ENCODE peak calls at places on chromosomes 13 and 19, in seven cellular contexts. V is IMR-90, A is thyroid gland, P is SK-N-SH, Y is AG04450, Q is prostate gland, X is body of pancreas. W is an unnamed sample.

GRCh38 chr19:1767464-1767933 is 14.2 kb downstream of the ONECUT3 start:
- DNase-seq in X (peak), P (peak), A (peak), Q (no peak), Y (no peak), V (no peak), W (peak)

GRCh38 chr13:106619688-106620555 is 52.0 kb upstream of the ARGLU1 start:
- DNase-seq in Y (peak), P (peak), X (peak), A (peak), Q (no peak), V (peak), W (peak)

GRCh38 chr13:113937073-113937472 is 36.8 kb downstream of the C13orf46 start:
- DNase-seq in Q (no peak), Y (no peak), X (no peak), A (no peak), V (no peak), P (no peak), W (no peak)

GRCh38 chr13:39451301-39451700 is 151.7 kb downstream of the LHFPL6 start:
- DNase-seq in V (peak), P (no peak), Y (no peak), Q (no peak), A (no peak), X (peak), W (no peak)

GRCh38 chr13:75258159-75258782 is 223.7 kb downstream of the TBC1D4 start:
- DNase-seq in A (no peak), Y (no peak), Q (no peak), V (peak), X (no peak), P (peak), W (no peak)

GRCh38 chr13:109919715-109920375 is 133.5 kb upstream of the IRS2 start:
- DNase-seq in Y (no peak), V (peak), A (no peak), X (no peak), Q (no peak), P (no peak), W (no peak)

GRCh38 chr13:43489168-43489730 is 297.5 kb downstream of the ENOX1 start:
- DNase-seq in Y (no peak), Q (no peak), P (no peak), V (no peak), X (no peak), A (no peak), W (no peak)

GRCh38 chr13:71659427-71659826 is 207.6 kb downstream of the DACH1 start:
- DNase-seq in A (no peak), Q (no peak), V (no peak), X (no peak), Y (no peak), P (no peak), W (no peak)

GRCh38 chr13:32035701-32036100 is 4.1 kb downstream of the FRY start:
- DNase-seq in A (no peak), P (no peak), Q (no peak), Y (no peak), X (no peak), V (no peak), W (no peak)

GRCh38 chr19:33473644-33474305 is 47.8 kb downstream of the PEPD start:
- DNase-seq in X (no peak), Q (no peak), Y (no peak), V (peak), P (no peak), A (no peak), W (no peak)

GRCh38 chr19:56170261-56170660 is 5.5 kb upstream of the GALP start:
- DNase-seq in A (peak), Y (no peak), P (no peak), Q (no peak), V (peak), X (peak), W (no peak)

GRCh38 chr13:41352935-41353801 is 42.1 kb downstream of the NAA16 start:
- DNase-seq in X (peak), A (peak), P (peak), Q (no peak), V (peak), Y (peak), W (no peak)

GRCh38 chr19:16496613-16496983 is 404 bp downstream of the C19orf44 start:
- DNase-seq in X (no peak), A (peak), P (no peak), Q (no peak), Y (no peak), V (peak), W (no peak)
- H3K27ac ChIP-seq in X (no peak), A (no peak), P (no peak), Q (peak), Y (peak), V (peak), W (peak)

GRCh38 chr13:30253830-30254229 is 53.5 kb downstream of the KATNAL1 start:
- DNase-seq in X (no peak), V (no peak), Q (no peak), P (no peak), Y (no peak), A (no peak), W (no peak)

GRCh38 chr13:30256713-30257432 is 50.5 kb downstream of the KATNAL1 start:
- DNase-seq in A (no peak), V (no peak), Q (no peak), X (no peak), Y (no peak), P (no peak), W (no peak)

GRCh38 chr13:30255696-30256095 is 51.7 kb downstream of the KATNAL1 start:
- DNase-seq in P (no peak), V (no peak), Q (no peak), A (no peak), X (no peak), Y (no peak), W (no peak)

DNA sequence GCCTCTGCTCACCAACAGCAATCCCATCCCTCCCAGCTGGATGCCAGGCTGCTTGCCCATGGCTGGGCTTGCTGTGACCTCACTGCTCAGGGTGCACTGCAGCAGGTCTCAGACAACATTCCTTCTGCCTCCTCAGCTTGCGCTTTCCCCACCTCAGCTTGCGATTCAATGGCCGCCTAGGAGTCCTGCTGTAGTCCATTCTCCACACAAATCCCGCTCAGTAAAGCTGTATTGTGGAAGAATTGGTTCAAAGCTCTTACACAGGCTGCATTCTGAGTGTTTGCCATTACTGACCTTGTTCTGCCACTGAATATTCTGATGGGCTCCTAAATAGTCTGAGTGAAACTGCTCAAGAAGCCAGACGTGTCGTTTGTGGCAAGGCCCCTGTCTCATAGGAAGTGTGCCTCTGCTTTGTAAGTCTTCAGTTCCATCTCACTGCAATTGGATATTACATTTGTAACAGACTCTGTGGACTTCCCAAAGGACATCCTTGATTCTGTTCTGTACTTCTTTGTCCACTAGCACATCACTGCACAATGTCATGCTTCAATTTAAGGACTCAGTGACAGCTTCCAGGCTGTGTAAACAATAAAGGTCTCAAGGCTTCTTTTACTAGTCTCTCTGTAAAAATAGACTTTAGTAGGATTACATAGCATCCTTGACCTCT is 49.8 kb downstream of the KATNAL1 start:
- DNase-seq in A (peak), P (peak), X (no peak), Q (no peak), Y (no peak), V (peak), W (no peak)
- H3K4me3 ChIP-seq in A (no peak), P (no peak), X (no peak), Q (no peak), Y (no peak), V (no peak), W (no peak)

GRCh38 chr19:18208098-18208951 is 4.5 kb upstream of the RAB3A start:
- DNase-seq in Q (no peak), X (peak), A (peak), Y (peak), P (peak), V (peak), W (peak)
- TF ChIP-seq CTCF in Q (peak), X (peak), A (peak), Y (peak), P (peak), V (peak), W (peak)

GRCh38 chr13:50893211-50893852 is 16.3 kb upstream of the RNASEH2B start:
- DNase-seq in V (peak), X (no peak), P (peak), A (no peak), Y (no peak), Q (no peak), W (no peak)

GRCh38 chr13:50891206-50891605 is 18.4 kb upstream of the RNASEH2B start:
- DNase-seq in A (no peak), V (no peak), Y (no peak), Q (no peak), X (no peak), P (no peak), W (no peak)

GRCh38 chr13:50894504-50894903 is 15.1 kb upstream of the RNASEH2B start:
- DNase-seq in X (no peak), P (no peak), Y (no peak), A (no peak), Q (no peak), V (no peak), W (no peak)

GRCh38 chr13:50892162-50892944 is 17.2 kb upstream of the RNASEH2B start:
- DNase-seq in Y (no peak), Q (no peak), V (no peak), X (no peak), P (no peak), A (no peak), W (peak)

DNA sequence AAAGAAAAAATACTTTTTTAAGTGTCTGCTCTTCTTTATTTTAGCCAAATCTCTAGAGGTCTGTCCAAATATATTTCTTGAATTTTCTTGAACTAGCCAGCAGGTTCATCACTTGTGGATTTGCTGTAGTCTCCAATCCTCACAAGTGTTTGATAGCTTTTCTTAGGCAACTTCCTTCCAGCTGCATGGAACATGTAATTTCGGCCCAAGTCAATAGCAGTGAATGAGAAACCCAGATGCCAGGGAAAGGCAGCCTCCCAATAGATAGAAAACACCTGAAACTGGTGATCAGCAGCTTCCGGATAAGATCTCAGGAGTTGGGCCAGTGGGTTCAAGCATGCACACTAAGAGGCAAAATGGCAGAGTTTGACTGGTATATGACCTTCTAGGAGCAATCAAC is 15.5 kb upstream of the RNASEH2B start:
- DNase-seq in Q (no peak), V (no peak), Y (no peak), P (no peak), X (no peak), A (no peak), W (no peak)
- H3K27ac ChIP-seq in Q (no peak), V (no peak), Y (no peak), P (peak), X (no peak), A (no peak), W (no peak)

GRCh38 chr19:11642902-11643301 is 45.6 kb downstream of the ZNF627 start:
- DNase-seq in P (no peak), V (no peak), A (no peak), X (no peak), Y (no peak), Q (no peak), W (no peak)

GRCh38 chr19:11639602-11640471 is 42.6 kb downstream of the ZNF627 start:
- DNase-seq in A (peak), Y (peak), V (peak), X (peak), P (peak), Q (peak), W (peak)

GRCh38 chr19:11641241-11641640 is 44.0 kb downstream of the ZNF627 start:
- DNase-seq in P (no peak), Y (no peak), Q (no peak), X (no peak), V (no peak), A (no peak), W (no peak)

GRCh38 chr19:11633223-11633622 is 35.9 kb downstream of the ZNF627 start:
- DNase-seq in Y (no peak), Q (no peak), P (no peak), A (no peak), X (no peak), V (no peak), W (no peak)

DNA sequence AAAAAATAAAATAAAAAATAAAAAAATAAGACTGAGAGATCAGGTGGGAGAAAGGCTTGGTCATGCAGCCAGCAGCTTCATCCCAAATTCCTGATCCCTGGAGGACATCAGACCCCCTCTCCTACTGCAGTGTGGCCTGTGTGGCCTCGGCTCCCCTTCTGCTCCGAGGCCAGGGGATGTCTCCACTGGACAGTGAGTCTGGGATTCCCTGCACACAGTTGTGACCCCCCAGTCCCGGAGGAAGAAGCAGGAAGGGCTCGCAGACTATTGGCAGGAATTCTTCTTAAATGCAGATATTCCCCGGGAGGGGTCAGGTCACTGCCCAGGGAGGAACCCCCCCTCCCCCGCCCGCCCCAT is 41.9 kb downstream of the ZNF627 start:
- DNase-seq in V (no peak), X (no peak), Q (no peak), Y (no peak), A (no peak), P (no peak), W (no peak)
- H3K4me3 ChIP-seq in V (no peak), X (peak), Q (peak), Y (peak), A (peak), P (peak), W (peak)

GRCh38 chr19:17088552-17088951 is 13.0 kb downstream of the MYO9B start:
- DNase-seq in V (peak), A (no peak), Q (no peak), Y (no peak), X (no peak), P (no peak), W (no peak)
- TF ChIP-seq CTCF in V (no peak), A (no peak), Q (no peak), Y (no peak), X (no peak), P (no peak), W (no peak)

GRCh38 chr19:6276447-6276846 is 3.3 kb downstream of the MLLT1 start:
- DNase-seq in A (peak), Y (no peak), P (peak), Q (no peak), V (peak), X (peak), W (peak)
- H3K27ac ChIP-seq in A (peak), Y (peak), P (peak), Q (peak), V (peak), X (no peak), W (peak)

GRCh38 chr19:31140717-31141116 is 208.5 kb downstream of the TSHZ3 start:
- DNase-seq in V (peak), X (no peak), Q (no peak), P (no peak), A (no peak), Y (no peak), W (no peak)
- H3K4me3 ChIP-seq in V (no peak), X (no peak), Q (no peak), P (no peak), A (no peak), Y (no peak), W (no peak)

GRCh38 chr13:50422181-50423148 is 407.2 kb downstream of the KCNRG start:
- DNase-seq in A (no peak), Y (no peak), Q (no peak), X (no peak), P (no peak), V (no peak), W (no peak)

GRCh38 chr13:50426932-50427331 is 411.7 kb downstream of the KCNRG start:
- DNase-seq in A (no peak), Q (no peak), X (peak), P (no peak), V (no peak), Y (no peak), W (no peak)

GRCh38 chr13:50425772-50426171 is 410.5 kb downstream of the KCNRG start:
- DNase-seq in X (no peak), P (no peak), Q (no peak), V (no peak), Y (no peak), A (no peak), W (no peak)

GRCh38 chr13:50428183-50428877 is 413.1 kb downstream of the KCNRG start:
- DNase-seq in A (no peak), X (no peak), V (no peak), Q (no peak), Y (no peak), P (no peak), W (no peak)

DNA sequence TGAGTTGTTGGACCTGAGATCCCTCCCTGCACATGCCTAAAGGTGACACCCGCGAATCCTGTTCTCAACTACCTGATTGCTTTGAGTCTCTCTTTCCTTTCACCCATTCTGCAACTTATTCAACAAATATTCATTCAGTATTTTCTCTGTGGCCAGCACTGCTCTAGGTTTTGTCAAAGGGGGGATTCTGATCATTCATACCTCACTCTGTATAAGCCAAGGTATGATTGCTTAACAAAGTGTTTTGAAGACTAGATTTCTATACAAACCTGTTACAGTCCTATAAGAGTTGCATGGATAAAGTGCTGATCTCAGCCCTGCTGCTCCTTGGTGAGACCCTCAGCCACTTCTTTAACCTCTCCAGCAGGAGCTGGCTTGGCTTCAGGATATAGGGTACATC is 409.7 kb downstream of the KCNRG start:
- DNase-seq in Q (no peak), Y (no peak), A (no peak), V (no peak), P (no peak), X (no peak), W (no peak)
- TF ChIP-seq CTCF in Q (no peak), Y (no peak), A (no peak), V (no peak), P (no peak), X (no peak), W (no peak)

GRCh38 chr13:79392882-79393563 is 13.0 kb downstream of the RBM26 start:
- DNase-seq in V (peak), Y (no peak), Q (no peak), P (no peak), A (peak), X (no peak), W (no peak)
- H3K27ac ChIP-seq in V (no peak), Y (no peak), Q (no peak), P (no peak), A (no peak), X (no peak), W (no peak)

W was measured in WERI-Rb-1.